ENCODE peak calls at places on chromosomes 5 and 9, in ten cellular contexts. One of them, this sample, is unnamed.

GRCh38 chr5:150022163-150022540 is 21.6 kb downstream of the HMGXB3 start:
- DNase-seq in frontal cortex: no peak
- DNase-seq in Right ventricle myocardium superior: no peak
- DNase-seq in caudate nucleus: no peak
- DNase-seq in A172: peak
- DNase-seq in smooth muscle cell of the brain vasculature: peak
- DNase-seq in GM20000: no peak
- DNase-seq in HL-60: no peak
- DNase-seq in T follicular helper cell: no peak
- DNase-seq in right atrium auricular region: no peak
- DNase-seq in this sample: no peak

GRCh38 chr9:19720374-19720773 is 68.5 kb downstream of the SLC24A2 start:
- DNase-seq in HL-60: no peak
- DNase-seq in smooth muscle cell of the brain vasculature: peak
- DNase-seq in T follicular helper cell: no peak
- DNase-seq in Right ventricle myocardium superior: no peak
- DNase-seq in caudate nucleus: no peak
- DNase-seq in right atrium auricular region: no peak
- DNase-seq in frontal cortex: no peak
- DNase-seq in GM20000: no peak
- DNase-seq in A172: peak
- DNase-seq in this sample: no peak

GRCh38 chr5:110413856-110414255 is 312.6 kb downstream of the TMEM232 start:
- DNase-seq in smooth muscle cell of the brain vasculature: no peak
- DNase-seq in caudate nucleus: no peak
- DNase-seq in Right ventricle myocardium superior: no peak
- DNase-seq in right atrium auricular region: no peak
- DNase-seq in frontal cortex: no peak
- DNase-seq in HL-60: no peak
- DNase-seq in T follicular helper cell: no peak
- DNase-seq in A172: no peak
- DNase-seq in GM20000: no peak
- DNase-seq in this sample: no peak

GRCh38 chr9:13860019-13860418 is 453.9 kb downstream of the NFIB start:
- DNase-seq in HL-60: no peak
- DNase-seq in A172: no peak
- DNase-seq in caudate nucleus: no peak
- DNase-seq in smooth muscle cell of the brain vasculature: no peak
- DNase-seq in frontal cortex: no peak
- DNase-seq in T follicular helper cell: no peak
- DNase-seq in right atrium auricular region: no peak
- DNase-seq in GM20000: no peak
- DNase-seq in Right ventricle myocardium superior: no peak
- DNase-seq in this sample: no peak

GRCh38 chr9:70303268-70303667 is 44.5 kb downstream of the SMC5 start:
- DNase-seq in HL-60: no peak
- DNase-seq in GM20000: no peak
- DNase-seq in T follicular helper cell: no peak
- DNase-seq in smooth muscle cell of the brain vasculature: no peak
- DNase-seq in caudate nucleus: no peak
- DNase-seq in frontal cortex: no peak
- DNase-seq in A172: no peak
- DNase-seq in right atrium auricular region: no peak
- DNase-seq in Right ventricle myocardium superior: no peak
- DNase-seq in this sample: no peak

GRCh38 chr9:7185612-7186011 is 427.8 kb downstream of the KDM4C start:
- DNase-seq in frontal cortex: no peak
- DNase-seq in HL-60: no peak
- DNase-seq in Right ventricle myocardium superior: no peak
- DNase-seq in smooth muscle cell of the brain vasculature: peak
- DNase-seq in right atrium auricular region: no peak
- DNase-seq in T follicular helper cell: no peak
- DNase-seq in caudate nucleus: no peak
- DNase-seq in GM20000: no peak
- DNase-seq in A172: peak
- DNase-seq in this sample: no peak

GRCh38 chr5:141986072-141986471 is 17.2 kb downstream of the RNF14 start:
- DNase-seq in right atrium auricular region: no peak
- DNase-seq in frontal cortex: no peak
- DNase-seq in HL-60: no peak
- DNase-seq in GM20000: no peak
- DNase-seq in smooth muscle cell of the brain vasculature: no peak
- DNase-seq in T follicular helper cell: no peak
- DNase-seq in Right ventricle myocardium superior: no peak
- DNase-seq in caudate nucleus: no peak
- DNase-seq in A172: no peak
- DNase-seq in this sample: no peak

GRCh38 chr5:14201325-14202061 is 58.4 kb downstream of the TRIO start:
- DNase-seq in Right ventricle myocardium superior: no peak
- DNase-seq in GM20000: no peak
- DNase-seq in HL-60: no peak
- DNase-seq in caudate nucleus: no peak
- DNase-seq in right atrium auricular region: no peak
- DNase-seq in T follicular helper cell: no peak
- DNase-seq in smooth muscle cell of the brain vasculature: no peak
- DNase-seq in A172: peak
- DNase-seq in frontal cortex: no peak
- DNase-seq in this sample: no peak

GRCh38 chr5:77935516-77936364 is 159.6 kb upstream of the TBCA start:
- DNase-seq in T follicular helper cell: no peak
- DNase-seq in GM20000: no peak
- DNase-seq in smooth muscle cell of the brain vasculature: no peak
- DNase-seq in frontal cortex: no peak
- DNase-seq in caudate nucleus: no peak
- DNase-seq in A172: peak
- DNase-seq in right atrium auricular region: no peak
- DNase-seq in Right ventricle myocardium superior: no peak
- DNase-seq in HL-60: peak
- DNase-seq in this sample: no peak

GRCh38 chr5:10116594-10116993 is 133.1 kb downstream of the ATPSCKMT start:
- DNase-seq in HL-60: no peak
- DNase-seq in A172: no peak
- DNase-seq in right atrium auricular region: no peak
- DNase-seq in GM20000: no peak
- DNase-seq in caudate nucleus: no peak
- DNase-seq in frontal cortex: no peak
- DNase-seq in T follicular helper cell: no peak
- DNase-seq in Right ventricle myocardium superior: no peak
- DNase-seq in smooth muscle cell of the brain vasculature: no peak
- DNase-seq in this sample: no peak

GRCh38 chr9:26243298-26243697 is 565.1 kb upstream of the TUSC1 start:
- DNase-seq in A172: peak
- DNase-seq in right atrium auricular region: no peak
- DNase-seq in frontal cortex: no peak
- DNase-seq in caudate nucleus: no peak
- DNase-seq in smooth muscle cell of the brain vasculature: no peak
- DNase-seq in HL-60: no peak
- DNase-seq in GM20000: no peak
- DNase-seq in Right ventricle myocardium superior: no peak
- DNase-seq in T follicular helper cell: no peak
- DNase-seq in this sample: no peak

GRCh38 chr5:50786073-50786472 is 119.6 kb downstream of the PARP8 start:
- DNase-seq in frontal cortex: no peak
- DNase-seq in GM20000: no peak
- DNase-seq in Right ventricle myocardium superior: no peak
- DNase-seq in T follicular helper cell: no peak
- DNase-seq in caudate nucleus: no peak
- DNase-seq in A172: no peak
- DNase-seq in HL-60: no peak
- DNase-seq in right atrium auricular region: no peak
- DNase-seq in smooth muscle cell of the brain vasculature: no peak
- DNase-seq in this sample: no peak

GRCh38 chr9:4375424-4376195 is 75.7 kb upstream of the GLIS3 start:
- DNase-seq in GM20000: peak
- DNase-seq in caudate nucleus: no peak
- DNase-seq in smooth muscle cell of the brain vasculature: peak
- DNase-seq in A172: peak
- DNase-seq in Right ventricle myocardium superior: no peak
- DNase-seq in HL-60: no peak
- DNase-seq in T follicular helper cell: no peak
- DNase-seq in frontal cortex: peak
- DNase-seq in right atrium auricular region: no peak
- DNase-seq in this sample: no peak

GRCh38 chr5:113166285-113166684 is 189.7 kb downstream of the DCP2 start:
- DNase-seq in Right ventricle myocardium superior: no peak
- DNase-seq in GM20000: no peak
- DNase-seq in smooth muscle cell of the brain vasculature: no peak
- DNase-seq in right atrium auricular region: no peak
- DNase-seq in frontal cortex: no peak
- DNase-seq in T follicular helper cell: no peak
- DNase-seq in caudate nucleus: no peak
- DNase-seq in HL-60: no peak
- DNase-seq in A172: peak
- DNase-seq in this sample: no peak

GRCh38 chr5:122022966-122023365 is 55.1 kb downstream of the LOX start:
- DNase-seq in GM20000: no peak
- DNase-seq in A172: no peak
- DNase-seq in smooth muscle cell of the brain vasculature: no peak
- DNase-seq in T follicular helper cell: no peak
- DNase-seq in frontal cortex: no peak
- DNase-seq in caudate nucleus: no peak
- DNase-seq in right atrium auricular region: no peak
- DNase-seq in HL-60: peak
- DNase-seq in Right ventricle myocardium superior: no peak
- DNase-seq in this sample: no peak

GRCh38 chr5:139814704-139815280 is 19.2 kb downstream of the PSD2 start:
- DNase-seq in GM20000: no peak
- DNase-seq in right atrium auricular region: no peak
- DNase-seq in caudate nucleus: no peak
- DNase-seq in frontal cortex: no peak
- DNase-seq in A172: no peak
- DNase-seq in HL-60: no peak
- DNase-seq in smooth muscle cell of the brain vasculature: no peak
- DNase-seq in T follicular helper cell: no peak
- DNase-seq in Right ventricle myocardium superior: peak
- DNase-seq in this sample: no peak

GRCh38 chr9:89562186-89562814 is 42.5 kb upstream of the GADD45G start:
- DNase-seq in T follicular helper cell: no peak
- DNase-seq in right atrium auricular region: peak
- DNase-seq in frontal cortex: no peak
- DNase-seq in GM20000: no peak
- DNase-seq in HL-60: no peak
- DNase-seq in Right ventricle myocardium superior: no peak
- DNase-seq in smooth muscle cell of the brain vasculature: no peak
- DNase-seq in caudate nucleus: no peak
- DNase-seq in A172: no peak
- DNase-seq in this sample: no peak

GRCh38 chr9:13279284-13280162 is at the start of gene MPDZ:
- DNase-seq in caudate nucleus: peak
- DNase-seq in Right ventricle myocardium superior: peak
- DNase-seq in smooth muscle cell of the brain vasculature: peak
- DNase-seq in frontal cortex: peak
- DNase-seq in GM20000: no peak
- DNase-seq in right atrium auricular region: peak
- DNase-seq in T follicular helper cell: no peak
- DNase-seq in A172: peak
- DNase-seq in HL-60: no peak
- DNase-seq in this sample: peak

GRCh38 chr5:153490124-153491085 is at the start of gene GRIA1:
- DNase-seq in right atrium auricular region: no peak
- DNase-seq in caudate nucleus: peak
- DNase-seq in smooth muscle cell of the brain vasculature: no peak
- DNase-seq in T follicular helper cell: no peak
- DNase-seq in HL-60: no peak
- DNase-seq in Right ventricle myocardium superior: no peak
- DNase-seq in frontal cortex: no peak
- DNase-seq in A172: no peak
- DNase-seq in GM20000: no peak
- DNase-seq in this sample: no peak

GRCh38 chr9:116494815-116495634 is 192.1 kb upstream of the TRIM32 start:
- DNase-seq in T follicular helper cell: no peak
- DNase-seq in A172: no peak
- DNase-seq in GM20000: peak
- DNase-seq in caudate nucleus: no peak
- DNase-seq in HL-60: peak
- DNase-seq in Right ventricle myocardium superior: no peak
- DNase-seq in smooth muscle cell of the brain vasculature: no peak
- DNase-seq in right atrium auricular region: no peak
- DNase-seq in frontal cortex: no peak
- DNase-seq in this sample: no peak

GRCh38 chr5:42570946-42571625 is 147.8 kb downstream of the GHR start:
- DNase-seq in frontal cortex: no peak
- DNase-seq in smooth muscle cell of the brain vasculature: no peak
- DNase-seq in Right ventricle myocardium superior: no peak
- DNase-seq in caudate nucleus: no peak
- DNase-seq in GM20000: no peak
- DNase-seq in A172: no peak
- DNase-seq in right atrium auricular region: no peak
- DNase-seq in HL-60: no peak
- DNase-seq in T follicular helper cell: no peak
- DNase-seq in this sample: no peak

This sample was measured in right cardiac atrium.